ENCODE peak calls at places on chromosome 18, in five cellular contexts. G is tibial nerve; I is ELR; T is hypothalamus; K is stimulated activated CD4-positive, alpha-beta T cell treated with anti-CD3 and anti-CD28 coated beads, Interleukin-1b, Interleukin-23, amount 100 ng/mL, for 24 hours. L is an unnamed sample.
A peak's percentile ranks its signal among the peaks of the same experiment; 100 is the strongest.

GRCh38 chr18:76999077-76999476 is 133.5 kb downstream of the MBP start:
- DNase-seq in G (no peak), I (no peak), T (no peak), K (no peak), L (no peak)

GRCh38 chr18:79899609-79900435 is 51.6 kb downstream of the SLC66A2 start:
- DNase-seq in G (peak; percentile 10), I (no peak), T (no peak), K (no peak), L (no peak)

GRCh38 chr18:48805826-48806535 is 144.8 kb downstream of the SMAD7 start:
- DNase-seq in G (no peak), I (no peak), T (no peak), K (no peak), L (no peak)

GRCh38 chr18:71398530-71398929 is 1109.7 kb downstream of the SOCS6 start:
- DNase-seq in G (no peak), I (no peak), T (peak; percentile 19), K (no peak), L (peak; percentile 26)

GRCh38 chr18:68803371-68803770 is 5.5 kb downstream of the CCDC102B start:
- DNase-seq in G (peak; percentile 32), I (no peak), T (no peak), K (no peak), L (peak; percentile 11)

GRCh38 chr18:31610841-31611240 is 19.2 kb downstream of the TTR start:
- DNase-seq in G (no peak), I (no peak), T (no peak), K (no peak), L (peak; percentile 41)

GRCh38 chr18:39655341-39655740 is 2089.7 kb upstream of the CELF4 start:
- DNase-seq in G (no peak), I (no peak), T (no peak), K (no peak), L (no peak)

GRCh38 chr18:48475635-48476549 is 62.9 kb upstream of the CTIF start:
- DNase-seq in G (no peak), I (peak; percentile 82), T (peak; percentile 56), K (no peak), L (peak; percentile 80)

GRCh38 chr18:3485153-3486149 is 35.5 kb downstream of the TGIF1 start:
- DNase-seq in G (no peak), I (no peak), T (no peak), K (no peak), L (peak; percentile 55)

GRCh38 chr18:46148810-46149209 is 44.6 kb downstream of the HAUS1 start:
- DNase-seq in G (peak; percentile 18), I (peak; percentile 82), T (peak; percentile 21), K (peak; percentile 15), L (peak; percentile 74)